ENCODE peak calls at places on chromosomes 13 and 19, in six cellular contexts. O, K, A, T, B and W are unnamed samples.

GRCh38 chr19:18587962-18588610 is 512 bp upstream of the REX1BD start:
- DNase-seq in A (no peak), K (peak), T (no peak), B (no peak), O (no peak), W (no peak)

GRCh38 chr19:50833117-50833801 is at the start of gene KLK15:
- DNase-seq in A (no peak), O (no peak), K (no peak), T (no peak), B (no peak), W (no peak)

GRCh38 chr13:88042489-88042888 is 371.3 kb downstream of the SLITRK5 start:
- DNase-seq in A (no peak), B (no peak), K (no peak), O (no peak), T (no peak), W (no peak)

GRCh38 chr19:42114412-42114811 is 17.8 kb downstream of the POU2F2 start:
- DNase-seq in B (no peak), A (no peak), T (no peak), K (peak), O (no peak), W (no peak)

GRCh38 chr19:1244693-1245451 is 3.3 kb downstream of the ATP5F1D start:
- DNase-seq in O (no peak), K (no peak), B (peak), A (peak), T (no peak), W (no peak)

GRCh38 chr19:49637865-49638350 is 2.0 kb downstream of the RRAS start:
- DNase-seq in K (no peak), O (peak), T (no peak), B (no peak), A (peak), W (peak)

GRCh38 chr13:113122571-113123225 is at the start of gene F10:
- DNase-seq in O (no peak), B (no peak), K (no peak), A (peak), T (no peak), W (peak)

GRCh38 chr13:44906758-44907157 is 82.5 kb downstream of the NUFIP1 start:
- DNase-seq in B (no peak), K (no peak), T (no peak), A (no peak), O (no peak), W (peak)

GRCh38 chr19:50718255-50719118 is 1.1 kb downstream of the SHANK1 start:
- DNase-seq in T (no peak), B (no peak), O (no peak), K (no peak), A (no peak), W (no peak)

GRCh38 chr19:47284324-47284899 is 9.7 kb downstream of the INAFM1 start:
- DNase-seq in O (peak), T (no peak), B (peak), A (no peak), K (peak), W (no peak)

GRCh38 chr19:10195199-10195519 is 406 bp upstream of the DNMT1 start:
- DNase-seq in K (no peak), B (no peak), A (no peak), T (no peak), O (no peak), W (no peak)

GRCh38 chr19:15614507-15615379 is at the start of gene CYP4F8:
- DNase-seq in K (no peak), B (no peak), O (no peak), A (no peak), T (no peak), W (no peak)

GRCh38 chr13:94243551-94243950 is 235.9 kb downstream of the DCT start:
- DNase-seq in A (no peak), B (no peak), T (no peak), K (no peak), O (no peak), W (no peak)

GRCh38 chr13:63880705-63881104 is 2465.1 kb upstream of the PCDH20 start:
- DNase-seq in T (no peak), A (no peak), K (no peak), O (no peak), B (no peak), W (no peak)

GRCh38 chr19:38386300-38386967 is 1.4 kb downstream of the GGN start:
- DNase-seq in T (no peak), A (no peak), K (no peak), B (no peak), O (no peak), W (no peak)

GRCh38 chr19:33080761-33081681 is at the start of gene GPATCH1:
- DNase-seq in O (peak), A (peak), T (peak), K (peak), B (peak), W (peak)

GRCh38 chr13:20465218-20465879 is 60.3 kb downstream of the CRYL1 start:
- DNase-seq in A (no peak), O (no peak), B (no peak), T (no peak), K (no peak), W (no peak)

GRCh38 chr13:111326981-111327642 is 6.7 kb downstream of the TEX29 start:
- DNase-seq in B (no peak), T (no peak), K (no peak), A (no peak), O (no peak), W (no peak)

GRCh38 chr13:75481176-75482069 is 546 bp downstream of the TBC1D4 start:
- DNase-seq in K (no peak), O (no peak), A (peak), T (peak), B (peak), W (no peak)

GRCh38 chr19:50401505-50402450 is 17.0 kb upstream of the SPIB start:
- DNase-seq in T (no peak), O (no peak), B (no peak), K (no peak), A (no peak), W (no peak)

GRCh38 chr13:32142956-32143375 is 111.4 kb downstream of the FRY start:
- DNase-seq in A (no peak), B (no peak), K (no peak), O (peak), T (no peak), W (peak)

GRCh38 chr19:4388171-4389063 is 11.9 kb downstream of the SH3GL1 start:
- DNase-seq in K (no peak), O (no peak), A (no peak), T (no peak), B (no peak), W (no peak)

GRCh38 chr13:57724486-57725272 is 93.1 kb downstream of the PCDH17 start:
- DNase-seq in A (no peak), T (no peak), K (no peak), B (no peak), O (no peak), W (no peak)

GRCh38 chr19:45222724-45223123 is 22.5 kb downstream of the EXOC3L2 start:
- DNase-seq in K (no peak), T (no peak), O (no peak), A (no peak), B (no peak), W (no peak)

GRCh38 chr19:850221-850978 is 1.7 kb upstream of the ELANE start:
- DNase-seq in A (peak), O (peak), K (peak), B (no peak), T (no peak), W (peak)

GRCh38 chr19:49889687-49890348 is 6.9 kb downstream of the IL4I1 start:
- DNase-seq in T (peak), A (peak), K (no peak), B (peak), O (no peak), W (no peak)